ENCODE peak calls at places on chromosomes 2 and 18, in nine cellular contexts. T is left ventricle myocardium inferior; V is mesendoderm; A is dorsolateral prefrontal cortex; W is neuronal stem cell; K is RWPE2; G is CD8-positive, alpha-beta memory T cell; P is CD4-positive, alpha-beta memory T cell; Z is sigmoid colon. L is an unnamed sample. For H3K27me3, the result is how much of the 10 kb centered on the place peaks cover.

GRCh38 chr2:10447300-10448207 is 573 bp downstream of the ODC1 start:
- DNase-seq in T (no peak), V (peak), A (peak), W (no peak), K (no peak), G (no peak), P (no peak), Z (no peak), L (peak)

GRCh38 chr2:8754056-8754790 is 72.4 kb downstream of the ID2 start:
- DNase-seq in T (no peak), V (no peak), A (no peak), W (no peak), K (no peak), G (no peak), P (no peak), Z (no peak), L (no peak)

GRCh38 chr2:68367918-68368656 is 3.0 kb downstream of the PLEK start:
- DNase-seq in T (no peak), V (no peak), A (no peak), W (no peak), K (no peak), G (no peak), P (no peak), Z (no peak), L (no peak)

GRCh38 chr2:202249864-202250263 is 11.5 kb upstream of the SUMO1 start:
- DNase-seq in T (no peak), V (peak), A (no peak), W (no peak), K (no peak), G (no peak), P (no peak), Z (no peak), L (no peak)

GRCh38 chr2:239143858-239144712 is 256.7 kb downstream of the HDAC4 start:
- DNase-seq in T (no peak), V (peak), A (no peak), W (peak), K (no peak), G (no peak), P (peak), Z (no peak), L (no peak)

GRCh38 chr2:45483997-45484396 is 127.1 kb downstream of the SRBD1 start:
- DNase-seq in T (no peak), V (peak), A (no peak), W (no peak), K (no peak), G (no peak), P (no peak), Z (no peak), L (no peak)

GRCh38 chr2:237432484-237433092 is 18.6 kb upstream of the COL6A3 start:
- DNase-seq in T (no peak), V (peak), A (no peak), W (no peak), K (peak), G (peak), P (peak), Z (no peak), L (no peak)

GRCh38 chr18:9719421-9719981 is 11.4 kb downstream of the RAB31 start:
- DNase-seq in T (no peak), V (peak), A (no peak), W (no peak), K (no peak), G (no peak), P (no peak), Z (peak), L (no peak)

GRCh38 chr2:154978710-154979109 is 280.2 kb downstream of the KCNJ3 start:
- DNase-seq in T (no peak), V (no peak), A (no peak), W (no peak), K (no peak), G (no peak), P (no peak), Z (no peak), L (no peak)

DNA sequence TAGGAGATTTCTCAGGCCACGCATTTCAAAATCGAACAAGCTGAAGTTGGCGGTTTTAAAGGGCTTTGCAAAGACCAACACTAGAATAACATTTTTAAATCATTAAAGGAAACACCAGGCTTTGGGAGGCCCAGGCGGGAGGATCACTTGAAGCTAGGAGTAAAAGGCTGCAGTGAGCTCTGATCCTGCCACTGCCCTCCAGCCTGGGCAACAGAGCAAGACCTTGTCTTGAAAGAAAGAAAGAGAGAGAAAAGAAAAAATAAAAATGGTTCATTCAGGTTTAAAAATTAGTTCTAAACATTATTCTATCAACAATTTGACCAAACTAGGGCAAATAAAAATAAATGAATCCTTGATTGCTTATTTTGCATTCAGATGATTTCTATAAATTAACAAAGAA is 789 bp upstream of the CHST9 start:
- DNase-seq in T (no peak), V (no peak), A (no peak), W (no peak), K (no peak), G (no peak), P (no peak), Z (no peak), L (no peak)
- H3K27me3 ChIP-seq in T (under half), V (under half), A (under half), W (half or more), K (half or more), G (under half), P (under half), Z (under half), L (under half)

DNA sequence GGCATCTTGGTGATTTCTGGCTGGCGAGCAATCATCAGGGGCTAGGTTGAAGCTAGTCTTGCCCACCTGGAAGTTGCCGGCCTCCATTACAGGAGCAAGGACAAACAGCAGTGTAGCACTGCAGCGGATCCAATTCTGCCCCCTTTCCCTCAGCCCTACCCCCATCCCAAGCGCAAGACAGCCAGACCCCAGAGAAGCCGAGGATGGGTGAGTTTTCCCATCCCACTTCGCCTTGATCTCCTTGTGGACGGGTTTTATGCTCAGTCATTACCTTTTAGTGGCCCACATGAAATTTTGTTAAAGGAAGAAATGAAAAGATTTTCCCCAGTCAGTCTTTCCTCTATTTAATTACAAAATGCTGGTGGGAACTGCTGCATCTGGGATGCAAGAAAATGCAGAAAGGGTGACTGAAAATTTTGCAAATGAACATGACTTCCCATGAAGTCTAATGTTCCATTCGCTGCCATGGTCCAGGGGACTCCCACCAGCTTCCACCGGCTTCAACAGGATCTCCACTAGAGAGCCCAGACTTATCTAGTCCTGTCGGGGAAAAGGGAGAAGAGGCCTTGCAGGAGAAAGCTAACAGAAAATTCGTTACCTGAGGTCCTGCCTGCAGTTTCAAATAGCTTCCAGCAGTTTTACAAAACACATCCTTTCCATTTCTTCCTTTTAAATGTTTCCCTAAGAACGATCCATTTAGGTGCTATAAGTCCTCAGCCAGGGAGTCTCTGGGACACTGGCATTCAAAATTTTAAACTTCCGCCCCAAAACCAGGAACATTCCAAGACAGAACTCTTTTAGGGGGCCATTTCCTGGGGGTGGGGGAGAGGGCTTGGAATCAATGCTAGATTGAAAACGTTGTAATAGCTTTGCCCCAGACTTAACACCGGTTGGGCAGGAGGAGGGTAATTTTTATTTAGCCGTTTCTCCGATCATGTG is 1.9 kb upstream of the HOXD9 start:
- DNase-seq in T (no peak), V (no peak), A (no peak), W (no peak), K (no peak), G (no peak), P (no peak), Z (no peak), L (no peak)
- H3K27ac ChIP-seq in T (no peak), V (no peak), A (no peak), W (no peak), K (no peak), G (no peak), P (no peak), Z (no peak), L (no peak)

GRCh38 chr2:223626713-223627112 is 24.6 kb upstream of the SCG2 start:
- DNase-seq in T (no peak), V (no peak), A (no peak), W (no peak), K (no peak), G (no peak), P (no peak), Z (no peak), L (no peak)
- H3K27me3 ChIP-seq in T (under half), V (under half), A (under half), W (under half), K (under half), G (under half), P (under half), Z (under half), L (under half)

GRCh38 chr2:4094743-4095142 is 391.4 kb downstream of the DCDC2C start:
- DNase-seq in T (no peak), V (no peak), A (no peak), W (no peak), K (no peak), G (no peak), P (no peak), Z (no peak), L (no peak)

GRCh38 chr2:4091869-4092268 is 388.5 kb downstream of the DCDC2C start:
- DNase-seq in T (no peak), V (no peak), A (no peak), W (no peak), K (no peak), G (no peak), P (no peak), Z (no peak), L (no peak)

GRCh38 chr2:4085186-4085585 is 381.8 kb downstream of the DCDC2C start:
- DNase-seq in T (no peak), V (no peak), A (no peak), W (no peak), K (no peak), G (no peak), P (no peak), Z (no peak), L (no peak)

GRCh38 chr2:4091013-4091412 is 387.6 kb downstream of the DCDC2C start:
- DNase-seq in T (no peak), V (no peak), A (no peak), W (no peak), K (no peak), G (no peak), P (no peak), Z (no peak), L (no peak)
- H3K27ac ChIP-seq in T (no peak), V (no peak), A (no peak), W (no peak), K (no peak), G (no peak), P (no peak), Z (no peak), L (no peak)

DNA sequence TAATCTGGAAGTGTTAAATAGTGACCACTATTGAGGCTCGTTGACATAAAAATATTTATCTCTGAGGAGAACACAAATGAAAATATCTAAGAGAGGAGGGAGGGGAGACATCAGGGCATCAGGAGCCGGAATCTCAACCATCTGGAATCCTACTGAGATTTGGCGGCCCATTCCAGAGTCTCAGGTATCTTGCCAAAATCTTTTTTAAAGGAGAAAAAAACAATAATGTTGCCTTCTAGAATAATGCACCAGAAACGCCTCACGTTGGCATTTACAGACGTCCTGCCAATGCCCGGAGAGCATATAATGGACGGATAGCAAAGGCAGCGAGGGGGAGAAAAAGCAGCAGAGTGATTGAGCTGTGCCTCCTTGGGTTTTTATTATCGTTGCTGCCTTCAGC is 30.8 kb upstream of the EGR4 start:
- DNase-seq in T (no peak), V (no peak), A (no peak), W (no peak), K (no peak), G (no peak), P (no peak), Z (no peak), L (no peak)
- H3K27me3 ChIP-seq in T (half or more), V (under half), A (under half), W (under half), K (under half), G (under half), P (under half), Z (under half), L (under half)

GRCh38 chr2:232892221-232892620 is 22.2 kb downstream of the SNORC start:
- DNase-seq in T (no peak), V (no peak), A (no peak), W (no peak), K (no peak), G (no peak), P (no peak), Z (no peak), L (no peak)

GRCh38 chr2:232891621-232892071 is 21.6 kb downstream of the SNORC start:
- DNase-seq in T (no peak), V (no peak), A (no peak), W (no peak), K (no peak), G (no peak), P (no peak), Z (no peak), L (no peak)

GRCh38 chr2:232890536-232890895 is 20.5 kb downstream of the SNORC start:
- DNase-seq in T (peak), V (no peak), A (no peak), W (no peak), K (no peak), G (no peak), P (no peak), Z (no peak), L (no peak)

GRCh38 chr2:232889876-232890401 is 19.9 kb downstream of the SNORC start:
- DNase-seq in T (peak), V (no peak), A (no peak), W (no peak), K (no peak), G (no peak), P (no peak), Z (no peak), L (no peak)

GRCh38 chr2:232890896-232891601 is 21.0 kb downstream of the SNORC start:
- DNase-seq in T (peak), V (peak), A (no peak), W (no peak), K (peak), G (no peak), P (no peak), Z (no peak), L (no peak)
- H3K27ac ChIP-seq in T (no peak), V (no peak), A (no peak), W (no peak), K (no peak), G (no peak), P (no peak), Z (no peak), L (no peak)

DNA sequence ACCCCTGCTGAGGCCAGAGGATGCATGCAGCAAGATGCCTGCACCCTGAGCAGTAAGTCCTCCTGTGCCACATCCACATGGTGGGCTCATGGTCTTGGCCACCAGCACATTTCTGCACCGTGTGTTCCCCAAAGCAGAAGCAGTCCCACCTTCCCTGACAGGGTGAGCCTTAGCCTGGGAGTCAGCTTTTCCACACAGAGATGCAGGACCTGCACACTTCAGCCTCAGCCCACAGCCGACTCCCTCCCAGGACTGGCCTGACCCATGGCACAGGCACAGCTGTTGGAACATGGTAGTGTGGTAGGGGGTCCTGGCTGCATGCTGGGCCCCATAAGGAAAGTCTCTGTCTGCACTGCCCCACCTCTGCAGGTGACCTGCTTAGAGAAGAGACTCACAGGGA is 5.0 kb downstream of the SNED1 start:
- DNase-seq in T (no peak), V (no peak), A (no peak), W (no peak), K (no peak), G (no peak), P (no peak), Z (peak), L (no peak)
- H3K27me3 ChIP-seq in T (under half), V (under half), A (under half), W (under half), K (under half), G (under half), P (under half), Z (under half), L (under half)

GRCh38 chr18:13265901-13266207 is 47.3 kb downstream of the LDLRAD4 start:
- DNase-seq in T (no peak), V (no peak), A (no peak), W (no peak), K (no peak), G (no peak), P (no peak), Z (no peak), L (no peak)
- H3K27ac ChIP-seq in T (peak), V (no peak), A (no peak), W (no peak), K (no peak), G (no peak), P (peak), Z (peak), L (no peak)

L was measured in tibial nerve.